ENCODE peak calls at places on chromosomes 16 and 17, in eight cellular contexts. R is fibroblast of mammary gland; A is heart right ventricle; K is GM12864; W is AG09309; V is cardiac muscle cell; H is fibroblast of lung; L is CD8-positive, alpha-beta T cell. P is an unnamed sample.

GRCh38 chr17:63834431-63835166 is 7.1 kb upstream of the FTSJ3 start:
- DNase-seq in R (peak; percentile 87), V (peak; percentile 83), H (peak; percentile 80), K (peak; percentile 43), A (no peak), W (peak; percentile 59), L (no peak), P (peak; percentile 89)

GRCh38 chr16:74522160-74522559 is 84.8 kb downstream of the GLG1 start:
- DNase-seq in W (no peak), R (no peak), K (no peak), H (no peak), A (no peak), V (no peak), L (no peak), P (no peak)

GRCh38 chr16:71628810-71629209 is 2.8 kb downstream of the MARVELD3 start:
- DNase-seq in L (no peak), W (no peak), H (peak; percentile 16), R (peak; percentile 36), V (no peak), K (no peak), A (no peak), P (peak; percentile 77)

GRCh38 chr17:57916925-57917858 is 38.0 kb downstream of the CUEDC1 start:
- DNase-seq in H (no peak), K (no peak), V (peak; percentile 40), W (no peak), L (no peak), R (no peak), A (peak; percentile 51), P (peak; percentile 87)

GRCh38 chr17:82416771-82417170 is 1.4 kb upstream of the HEXD start:
- DNase-seq in L (no peak), A (no peak), W (no peak), V (no peak), R (no peak), H (no peak), K (no peak), P (no peak)

GRCh38 chr17:10772425-10773380 is 31.2 kb downstream of the TMEM238L start:
- DNase-seq in H (peak; percentile 8), K (no peak), R (peak; percentile 37), L (no peak), V (peak; percentile 52), W (no peak), A (no peak), P (peak; percentile 43)

GRCh38 chr17:42342242-42343008 is 45.8 kb downstream of the STAT3 start:
- DNase-seq in L (no peak), V (no peak), W (no peak), A (no peak), H (peak; percentile 65), K (no peak), R (peak; percentile 58), P (no peak)

GRCh38 chr17:19443148-19443547 is 32.1 kb downstream of the RNF112 start:
- DNase-seq in K (no peak), R (no peak), L (no peak), A (no peak), W (no peak), H (no peak), V (no peak), P (no peak)

GRCh38 chr17:17149520-17150449 is 56.3 kb downstream of the PLD6 start:
- DNase-seq in K (peak; percentile 19), W (no peak), V (no peak), R (no peak), L (no peak), H (no peak), A (no peak), P (no peak)

GRCh38 chr17:6413073-6413472 is 21.8 kb downstream of the AIPL1 start:
- DNase-seq in L (no peak), H (peak; percentile 65), R (peak; percentile 47), A (no peak), K (no peak), W (peak; percentile 10), V (peak; percentile 56), P (no peak)

GRCh38 chr17:16900288-16900882 is 71.5 kb downstream of the TNFRSF13B start:
- DNase-seq in H (no peak), L (no peak), A (no peak), K (no peak), R (no peak), W (no peak), V (no peak), P (no peak)

GRCh38 chr16:75244225-75244792 is 7.1 kb downstream of the BCAR1 start:
- DNase-seq in L (no peak), A (peak; percentile 52), H (peak; percentile 79), K (no peak), W (no peak), R (peak; percentile 66), V (no peak), P (peak; percentile 51)

GRCh38 chr17:64278614-64279013 is 15.6 kb upstream of the TEX2 start:
- DNase-seq in A (no peak), H (no peak), V (no peak), L (no peak), W (peak; percentile 3), R (peak; percentile 67), K (no peak), P (no peak)

GRCh38 chr17:29573871-29574731 is 5.6 kb downstream of the TP53I13 start:
- DNase-seq in R (no peak), H (no peak), L (no peak), K (no peak), V (no peak), A (no peak), W (no peak), P (no peak)

GRCh38 chr17:82384730-82385429 is 13.3 kb downstream of the UTS2R start:
- DNase-seq in R (peak; percentile 75), H (peak; percentile 23), W (no peak), V (no peak), L (no peak), K (no peak), A (peak; percentile 58), P (peak; percentile 71)

GRCh38 chr16:73329363-73330306 is 281.7 kb upstream of the ZFHX3 start:
- DNase-seq in K (no peak), H (no peak), A (no peak), R (no peak), W (no peak), L (no peak), V (peak; percentile 75), P (no peak)

GRCh38 chr17:74833501-74834361 is 26.0 kb downstream of the GRIN2C start:
- DNase-seq in K (no peak), A (no peak), W (no peak), V (no peak), L (no peak), H (no peak), R (peak; percentile 5), P (peak; percentile 94)

GRCh38 chr16:75821117-75821516 is 94.8 kb upstream of the CPHXL start:
- DNase-seq in W (no peak), A (no peak), R (no peak), L (no peak), K (no peak), H (no peak), V (no peak), P (no peak)

GRCh38 chr16:75761111-75761510 is 34.8 kb upstream of the CPHXL start:
- DNase-seq in K (peak; percentile 72), V (no peak), W (no peak), L (no peak), H (peak; percentile 39), A (no peak), R (peak; percentile 64), P (no peak)

GRCh38 chr17:38579934-38580333 is 25.8 kb downstream of the SRCIN1 start:
- DNase-seq in V (peak; percentile 87), H (no peak), A (no peak), K (no peak), L (no peak), W (no peak), R (peak; percentile 52), P (no peak)

GRCh38 chr16:89330177-89330856 is 112.8 kb downstream of the ZNF778 start:
- DNase-seq in A (no peak), K (no peak), W (no peak), H (no peak), R (peak; percentile 55), L (no peak), V (no peak), P (peak; percentile 88)

GRCh38 chr16:23518435-23518891 is 8.2 kb upstream of the GGA2 start:
- DNase-seq in R (no peak), L (no peak), V (no peak), K (peak; percentile 76), W (no peak), A (no peak), H (peak; percentile 51), P (no peak)

GRCh38 chr17:40325156-40326013 is 16.4 kb downstream of the RARA start:
- DNase-seq in A (no peak), K (no peak), L (no peak), V (no peak), H (no peak), W (no peak), R (no peak), P (no peak)

GRCh38 chr16:81164481-81164880 is 68.3 kb upstream of the GCSH start:
- DNase-seq in L (no peak), K (no peak), R (no peak), W (no peak), A (no peak), H (no peak), V (no peak), P (no peak)
- TF ChIP-seq CTCF in L (no peak), K (no peak), R (no peak), W (no peak), A (no peak), H (no peak), V (no peak), P (no peak)

DNA sequence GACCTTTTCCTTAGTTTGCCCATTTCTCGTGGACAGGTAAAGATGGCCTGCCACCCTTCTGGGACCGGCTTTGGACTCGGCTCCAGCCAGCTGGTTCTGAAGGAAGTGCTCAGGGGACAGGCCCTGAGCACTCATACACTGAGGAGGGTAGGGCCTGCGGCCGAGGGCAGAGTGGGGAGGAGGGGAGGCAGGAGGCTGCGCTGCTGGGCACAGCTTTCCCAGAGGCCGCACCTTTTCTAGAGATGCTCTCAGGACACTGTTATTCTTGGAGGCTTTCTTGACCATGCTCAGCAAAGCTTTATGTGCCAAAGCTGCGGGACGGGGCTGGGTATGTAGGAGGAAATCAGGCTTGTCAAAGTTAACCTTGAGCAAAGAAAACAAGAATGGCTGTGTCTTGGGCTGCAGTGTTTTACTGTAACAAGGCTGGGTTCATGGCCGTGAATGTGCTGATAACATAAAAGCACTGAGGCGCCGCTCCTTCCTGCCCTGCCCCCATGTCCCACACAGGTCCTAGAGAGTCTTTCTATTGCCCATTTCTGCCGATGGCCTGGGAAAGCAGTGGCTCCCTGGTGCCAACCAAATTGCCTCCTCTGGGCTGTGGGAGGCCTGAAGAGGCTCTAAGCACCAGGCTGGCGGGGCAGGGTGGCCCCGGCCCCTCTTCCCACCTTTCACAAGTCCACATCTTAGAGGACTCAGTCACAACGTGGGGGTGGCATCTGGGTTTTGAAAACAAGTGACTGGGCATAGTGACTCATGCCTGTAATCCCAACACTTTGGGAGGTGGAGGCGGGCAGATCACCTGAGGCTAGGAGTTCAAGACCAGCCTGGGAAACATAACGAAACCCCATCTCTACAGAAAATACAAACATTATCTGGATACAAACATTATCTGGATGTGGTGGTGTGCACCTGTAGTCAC is 22.3 kb upstream of the TIMP2 start:
- DNase-seq in W (no peak), R (no peak), L (no peak), K (no peak), V (no peak), H (no peak), A (no peak), P (peak; percentile 63)
- H3K4me3 ChIP-seq in W (no peak overlapping the region), R (no peak overlapping the region), L (no peak overlapping the region), K (no peak overlapping the region), V (no peak overlapping the region), H (no peak overlapping the region), A (no peak overlapping the region), P (no peak overlapping the region)

GRCh38 chr16:56938664-56939513 is 6.9 kb downstream of the HERPUD1 start:
- DNase-seq in L (peak; percentile 16), K (no peak), A (no peak), V (no peak), H (no peak), R (peak; percentile 42), W (no peak), P (no peak)
- TF ChIP-seq CTCF in L (no peak), K (no peak), A (no peak), V (no peak), H (no peak), R (no peak), W (no peak), P (no peak)

GRCh38 chr17:77375917-77376651 is 235.3 kb downstream of the SEC14L1 start:
- DNase-seq in V (peak; percentile 71), W (no peak), L (peak; percentile 61), A (no peak), H (peak; percentile 84), K (no peak), R (peak; percentile 91), P (no peak)
- H3K4me3 ChIP-seq in V (no peak overlapping the region), W (no peak overlapping the region), L (peak overlapping the region; percentile 99), A (peak overlapping the region; percentile 84), H (peak overlapping the region; percentile 92), K (no peak overlapping the region), R (peak overlapping the region; percentile 80), P (no peak overlapping the region)